ENCODE peak calls at places on chromosomes 2 and 18, in seven cellular contexts. One of them, this sample, is unnamed.

GRCh38 chr18:70294471-70295191 is 5.8 kb downstream of the SOCS6 start:
- DNase-seq in fibroblast of pulmonary artery: no peak
- DNase-seq in bronchial epithelial cell: no peak
- DNase-seq in foreskin fibroblast: no peak
- DNase-seq in IMR-90: no peak
- DNase-seq in mesothelial cell of epicardium: no peak
- DNase-seq in right lobe of liver: no peak
- DNase-seq in this sample: no peak

GRCh38 chr2:98467082-98467536 is 22.5 kb downstream of the INPP4A start:
- DNase-seq in fibroblast of pulmonary artery: no peak
- DNase-seq in bronchial epithelial cell: no peak
- DNase-seq in foreskin fibroblast: no peak
- DNase-seq in IMR-90: no peak
- DNase-seq in mesothelial cell of epicardium: no peak
- DNase-seq in right lobe of liver: peak
- DNase-seq in this sample: no peak

GRCh38 chr18:499351-500229 is 911 bp downstream of the COLEC12 start:
- DNase-seq in fibroblast of pulmonary artery: peak
- DNase-seq in bronchial epithelial cell: no peak
- DNase-seq in foreskin fibroblast: peak
- DNase-seq in IMR-90: peak
- DNase-seq in mesothelial cell of epicardium: peak
- DNase-seq in right lobe of liver: no peak
- DNase-seq in this sample: peak

GRCh38 chr2:42725657-42726056 is 38.3 kb downstream of the OXER1 start:
- DNase-seq in fibroblast of pulmonary artery: no peak
- DNase-seq in bronchial epithelial cell: peak
- DNase-seq in foreskin fibroblast: peak
- DNase-seq in IMR-90: no peak
- DNase-seq in mesothelial cell of epicardium: no peak
- DNase-seq in right lobe of liver: no peak
- DNase-seq in this sample: no peak

GRCh38 chr2:39225564-39225963 is 18.2 kb downstream of the CDKL4 start:
- DNase-seq in fibroblast of pulmonary artery: no peak
- DNase-seq in bronchial epithelial cell: no peak
- DNase-seq in foreskin fibroblast: no peak
- DNase-seq in IMR-90: no peak
- DNase-seq in mesothelial cell of epicardium: no peak
- DNase-seq in right lobe of liver: no peak
- DNase-seq in this sample: no peak

GRCh38 chr18:36544036-36544725 is 246.7 kb downstream of the FHOD3 start:
- DNase-seq in fibroblast of pulmonary artery: no peak
- DNase-seq in bronchial epithelial cell: peak
- DNase-seq in foreskin fibroblast: no peak
- DNase-seq in IMR-90: no peak
- DNase-seq in mesothelial cell of epicardium: no peak
- DNase-seq in right lobe of liver: no peak
- DNase-seq in this sample: no peak

GRCh38 chr2:25567406-25567805 is 106.0 kb downstream of the DTNB start:
- DNase-seq in fibroblast of pulmonary artery: peak
- DNase-seq in bronchial epithelial cell: peak
- DNase-seq in foreskin fibroblast: peak
- DNase-seq in IMR-90: peak
- DNase-seq in mesothelial cell of epicardium: no peak
- DNase-seq in right lobe of liver: no peak
- DNase-seq in this sample: no peak

GRCh38 chr2:209495855-209496585 is 72.2 kb downstream of the MAP2 start:
- DNase-seq in fibroblast of pulmonary artery: peak
- DNase-seq in bronchial epithelial cell: peak
- DNase-seq in foreskin fibroblast: peak
- DNase-seq in IMR-90: peak
- DNase-seq in mesothelial cell of epicardium: no peak
- DNase-seq in right lobe of liver: no peak
- DNase-seq in this sample: peak

GRCh38 chr2:185215497-185215896 is 523.1 kb upstream of the FSIP2 start:
- DNase-seq in fibroblast of pulmonary artery: no peak
- DNase-seq in bronchial epithelial cell: no peak
- DNase-seq in foreskin fibroblast: no peak
- DNase-seq in IMR-90: no peak
- DNase-seq in mesothelial cell of epicardium: no peak
- DNase-seq in right lobe of liver: no peak
- DNase-seq in this sample: no peak

GRCh38 chr2:205590759-205591158 is 91.5 kb upstream of the NRP2 start:
- DNase-seq in fibroblast of pulmonary artery: peak
- DNase-seq in bronchial epithelial cell: peak
- DNase-seq in foreskin fibroblast: peak
- DNase-seq in IMR-90: peak
- DNase-seq in mesothelial cell of epicardium: no peak
- DNase-seq in right lobe of liver: no peak
- DNase-seq in this sample: no peak

GRCh38 chr2:120469486-120469885 is 123.5 kb downstream of the INHBB start:
- DNase-seq in fibroblast of pulmonary artery: peak
- DNase-seq in bronchial epithelial cell: no peak
- DNase-seq in foreskin fibroblast: peak
- DNase-seq in IMR-90: no peak
- DNase-seq in mesothelial cell of epicardium: no peak
- DNase-seq in right lobe of liver: no peak
- DNase-seq in this sample: no peak

GRCh38 chr2:194087089-194087488 is 1569.9 kb upstream of the SLC39A10 start:
- DNase-seq in fibroblast of pulmonary artery: peak
- DNase-seq in bronchial epithelial cell: no peak
- DNase-seq in foreskin fibroblast: no peak
- DNase-seq in IMR-90: no peak
- DNase-seq in mesothelial cell of epicardium: no peak
- DNase-seq in right lobe of liver: no peak
- DNase-seq in this sample: no peak

GRCh38 chr2:157174321-157174720 is 83.2 kb upstream of the GALNT5 start:
- DNase-seq in fibroblast of pulmonary artery: no peak
- DNase-seq in bronchial epithelial cell: no peak
- DNase-seq in foreskin fibroblast: peak
- DNase-seq in IMR-90: peak
- DNase-seq in mesothelial cell of epicardium: no peak
- DNase-seq in right lobe of liver: no peak
- DNase-seq in this sample: no peak

GRCh38 chr2:181356526-181356925 is 100.7 kb upstream of the ITGA4 start:
- DNase-seq in fibroblast of pulmonary artery: peak
- DNase-seq in bronchial epithelial cell: no peak
- DNase-seq in foreskin fibroblast: no peak
- DNase-seq in IMR-90: no peak
- DNase-seq in mesothelial cell of epicardium: no peak
- DNase-seq in right lobe of liver: no peak
- DNase-seq in this sample: no peak

GRCh38 chr2:26562811-26563645 is 78.1 kb downstream of the CIB4 start:
- DNase-seq in fibroblast of pulmonary artery: peak
- DNase-seq in bronchial epithelial cell: peak
- DNase-seq in foreskin fibroblast: no peak
- DNase-seq in IMR-90: no peak
- DNase-seq in mesothelial cell of epicardium: peak
- DNase-seq in right lobe of liver: peak
- DNase-seq in this sample: peak

GRCh38 chr2:216637472-216637871 is 4.3 kb downstream of the IGFBP2 start:
- DNase-seq in fibroblast of pulmonary artery: no peak
- DNase-seq in bronchial epithelial cell: no peak
- DNase-seq in foreskin fibroblast: no peak
- DNase-seq in IMR-90: no peak
- DNase-seq in mesothelial cell of epicardium: no peak
- DNase-seq in right lobe of liver: no peak
- DNase-seq in this sample: no peak

GRCh38 chr18:6835345-6835744 is 105.8 kb downstream of the ARHGAP28 start:
- DNase-seq in fibroblast of pulmonary artery: no peak
- DNase-seq in bronchial epithelial cell: peak
- DNase-seq in foreskin fibroblast: peak
- DNase-seq in IMR-90: peak
- DNase-seq in mesothelial cell of epicardium: no peak
- DNase-seq in right lobe of liver: no peak
- DNase-seq in this sample: no peak

GRCh38 chr2:53424902-53425301 is 342.7 kb upstream of the CHAC2 start:
- DNase-seq in fibroblast of pulmonary artery: no peak
- DNase-seq in bronchial epithelial cell: no peak
- DNase-seq in foreskin fibroblast: no peak
- DNase-seq in IMR-90: no peak
- DNase-seq in mesothelial cell of epicardium: no peak
- DNase-seq in right lobe of liver: no peak
- DNase-seq in this sample: no peak

GRCh38 chr2:208096080-208096479 is 28.2 kb downstream of the CRYGD start:
- DNase-seq in fibroblast of pulmonary artery: no peak
- DNase-seq in bronchial epithelial cell: no peak
- DNase-seq in foreskin fibroblast: no peak
- DNase-seq in IMR-90: no peak
- DNase-seq in mesothelial cell of epicardium: no peak
- DNase-seq in right lobe of liver: no peak
- DNase-seq in this sample: no peak

GRCh38 chr2:12587729-12588522 is 128.8 kb upstream of the TRIB2 start:
- DNase-seq in fibroblast of pulmonary artery: peak
- DNase-seq in bronchial epithelial cell: peak
- DNase-seq in foreskin fibroblast: peak
- DNase-seq in IMR-90: peak
- DNase-seq in mesothelial cell of epicardium: no peak
- DNase-seq in right lobe of liver: no peak
- DNase-seq in this sample: no peak

GRCh38 chr2:114550895-114551793 is 108.7 kb downstream of the DPP10 start:
- DNase-seq in fibroblast of pulmonary artery: peak
- DNase-seq in bronchial epithelial cell: peak
- DNase-seq in foreskin fibroblast: no peak
- DNase-seq in IMR-90: peak
- DNase-seq in mesothelial cell of epicardium: no peak
- DNase-seq in right lobe of liver: peak
- DNase-seq in this sample: peak

GRCh38 chr18:9106800-9107574 is 4.5 kb downstream of the NDUFV2 start:
- DNase-seq in fibroblast of pulmonary artery: no peak
- DNase-seq in bronchial epithelial cell: no peak
- DNase-seq in foreskin fibroblast: no peak
- DNase-seq in IMR-90: no peak
- DNase-seq in mesothelial cell of epicardium: no peak
- DNase-seq in right lobe of liver: no peak
- DNase-seq in this sample: no peak

GRCh38 chr2:237614151-237614720 is 13.2 kb upstream of the LRRFIP1 start:
- DNase-seq in fibroblast of pulmonary artery: peak
- DNase-seq in bronchial epithelial cell: no peak
- DNase-seq in foreskin fibroblast: no peak
- DNase-seq in IMR-90: peak
- DNase-seq in mesothelial cell of epicardium: no peak
- DNase-seq in right lobe of liver: no peak
- DNase-seq in this sample: no peak
- TF ChIP-seq CTCF in fibroblast of pulmonary artery: no peak
- TF ChIP-seq CTCF in bronchial epithelial cell: no peak
- TF ChIP-seq CTCF in foreskin fibroblast: no peak
- TF ChIP-seq CTCF in IMR-90: no peak
- TF ChIP-seq CTCF in mesothelial cell of epicardium: no peak
- TF ChIP-seq CTCF in right lobe of liver: no peak
- TF ChIP-seq CTCF in this sample: no peak

DNA sequence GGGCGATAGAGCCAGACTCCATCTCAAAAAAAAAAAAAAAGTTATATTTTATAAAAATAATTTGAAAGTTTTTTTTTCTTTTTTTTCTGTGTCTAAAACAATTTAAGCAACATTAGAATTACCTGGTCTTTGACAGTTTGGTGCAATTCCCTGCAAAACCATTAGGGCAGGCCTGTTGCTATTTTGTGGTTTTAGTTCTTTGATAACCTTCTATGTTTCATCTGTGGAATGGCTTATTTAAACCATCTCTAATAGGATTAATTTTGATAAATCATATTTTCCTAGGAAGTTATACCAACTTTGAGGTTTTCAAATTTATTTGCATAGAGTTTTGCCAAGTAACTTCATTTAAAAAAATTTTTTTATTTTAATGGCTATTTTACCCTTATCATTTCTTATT is 141.2 kb upstream of the TWIST2 start:
- DNase-seq in fibroblast of pulmonary artery: no peak
- DNase-seq in bronchial epithelial cell: no peak
- DNase-seq in foreskin fibroblast: no peak
- DNase-seq in IMR-90: no peak
- DNase-seq in mesothelial cell of epicardium: no peak
- DNase-seq in right lobe of liver: no peak
- DNase-seq in this sample: no peak
- TF ChIP-seq CTCF in fibroblast of pulmonary artery: peak
- TF ChIP-seq CTCF in bronchial epithelial cell: peak
- TF ChIP-seq CTCF in foreskin fibroblast: peak
- TF ChIP-seq CTCF in IMR-90: peak
- TF ChIP-seq CTCF in mesothelial cell of epicardium: peak
- TF ChIP-seq CTCF in right lobe of liver: no peak
- TF ChIP-seq CTCF in this sample: no peak

GRCh38 chr2:218960196-218961165 is 1.0 kb downstream of the CDK5R2 start:
- DNase-seq in fibroblast of pulmonary artery: no peak
- DNase-seq in bronchial epithelial cell: no peak
- DNase-seq in foreskin fibroblast: no peak
- DNase-seq in IMR-90: no peak
- DNase-seq in mesothelial cell of epicardium: no peak
- DNase-seq in right lobe of liver: no peak
- DNase-seq in this sample: no peak
- TF ChIP-seq CTCF in fibroblast of pulmonary artery: no peak
- TF ChIP-seq CTCF in bronchial epithelial cell: no peak
- TF ChIP-seq CTCF in foreskin fibroblast: no peak
- TF ChIP-seq CTCF in IMR-90: no peak
- TF ChIP-seq CTCF in mesothelial cell of epicardium: no peak
- TF ChIP-seq CTCF in right lobe of liver: no peak
- TF ChIP-seq CTCF in this sample: no peak

GRCh38 chr18:74310411-74310810 is 5.2 kb upstream of the C18orf63 start:
- DNase-seq in fibroblast of pulmonary artery: peak
- DNase-seq in bronchial epithelial cell: peak
- DNase-seq in foreskin fibroblast: peak
- DNase-seq in IMR-90: peak
- DNase-seq in mesothelial cell of epicardium: no peak
- DNase-seq in right lobe of liver: no peak
- DNase-seq in this sample: no peak
- TF ChIP-seq CTCF in fibroblast of pulmonary artery: peak
- TF ChIP-seq CTCF in bronchial epithelial cell: peak
- TF ChIP-seq CTCF in foreskin fibroblast: peak
- TF ChIP-seq CTCF in IMR-90: peak
- TF ChIP-seq CTCF in mesothelial cell of epicardium: no peak
- TF ChIP-seq CTCF in right lobe of liver: peak
- TF ChIP-seq CTCF in this sample: peak

GRCh38 chr2:206783718-206784117 is 18.3 kb downstream of the FASTKD2 start:
- DNase-seq in fibroblast of pulmonary artery: peak
- DNase-seq in bronchial epithelial cell: no peak
- DNase-seq in foreskin fibroblast: peak
- DNase-seq in IMR-90: no peak
- DNase-seq in mesothelial cell of epicardium: no peak
- DNase-seq in right lobe of liver: no peak
- DNase-seq in this sample: no peak
- TF ChIP-seq CTCF in fibroblast of pulmonary artery: peak
- TF ChIP-seq CTCF in bronchial epithelial cell: peak
- TF ChIP-seq CTCF in foreskin fibroblast: peak
- TF ChIP-seq CTCF in IMR-90: peak
- TF ChIP-seq CTCF in mesothelial cell of epicardium: no peak
- TF ChIP-seq CTCF in right lobe of liver: peak
- TF ChIP-seq CTCF in this sample: peak